ENCODE peak calls at places on chromosome 22, in four cellular contexts. One of them, this sample, is unnamed.

GRCh38 chr22:50119169-50119767 is 29.5 kb downstream of the MOV10L1 start:
- DNase-seq in AG10803: no peak
- DNase-seq in thoracic aorta: no peak
- DNase-seq in A549: no peak
- DNase-seq in this sample: no peak

GRCh38 chr22:44340271-44341239 is 27.8 kb upstream of the SHISAL1 start:
- DNase-seq in AG10803: no peak
- DNase-seq in thoracic aorta: no peak
- DNase-seq in A549: no peak
- DNase-seq in this sample: no peak

GRCh38 chr22:46077669-46078099 is 72.6 kb upstream of the PPARA start:
- DNase-seq in AG10803: peak
- DNase-seq in thoracic aorta: no peak
- DNase-seq in A549: no peak
- DNase-seq in this sample: peak

GRCh38 chr22:35476341-35476740 is 64.3 kb upstream of the RASD2 start:
- DNase-seq in AG10803: no peak
- DNase-seq in thoracic aorta: no peak
- DNase-seq in A549: no peak
- DNase-seq in this sample: peak

GRCh38 chr22:46996595-46997310 is 234.3 kb downstream of the TBC1D22A start:
- DNase-seq in AG10803: no peak
- DNase-seq in thoracic aorta: no peak
- DNase-seq in A549: peak
- DNase-seq in this sample: peak

GRCh38 chr22:40436460-40437431 is 66.4 kb downstream of the SGSM3 start:
- DNase-seq in AG10803: peak
- DNase-seq in thoracic aorta: no peak
- DNase-seq in A549: peak
- DNase-seq in this sample: peak

GRCh38 chr22:41915035-41915782 is at the start of gene SHISA8:
- DNase-seq in AG10803: peak
- DNase-seq in thoracic aorta: no peak
- DNase-seq in A549: no peak
- DNase-seq in this sample: peak

GRCh38 chr22:37930270-37930951 is 23.0 kb downstream of the C22orf23 start:
- DNase-seq in AG10803: peak
- DNase-seq in thoracic aorta: no peak
- DNase-seq in A549: peak
- DNase-seq in this sample: peak

GRCh38 chr22:35397095-35397904 is 2.6 kb upstream of the MCM5 start:
- DNase-seq in AG10803: no peak
- DNase-seq in thoracic aorta: no peak
- DNase-seq in A549: no peak
- DNase-seq in this sample: peak

GRCh38 chr22:35835998-35836691 is 118.5 kb downstream of the APOL5 start:
- DNase-seq in AG10803: peak
- DNase-seq in thoracic aorta: no peak
- DNase-seq in A549: peak
- DNase-seq in this sample: peak

GRCh38 chr22:50503475-50504145 is 3.9 kb downstream of the LMF2 start:
- DNase-seq in AG10803: no peak
- DNase-seq in thoracic aorta: no peak
- DNase-seq in A549: no peak
- DNase-seq in this sample: no peak

GRCh38 chr22:33902073-33902472 is 18.2 kb downstream of the LARGE1 start:
- DNase-seq in AG10803: no peak
- DNase-seq in thoracic aorta: no peak
- DNase-seq in A549: no peak
- DNase-seq in this sample: peak

GRCh38 chr22:24407278-24407665 is 20.1 kb upstream of the ADORA2A start:
- DNase-seq in AG10803: no peak
- DNase-seq in thoracic aorta: no peak
- DNase-seq in A549: no peak
- DNase-seq in this sample: no peak

GRCh38 chr22:17988800-17989513 is 35.4 kb downstream of the MICAL3 start:
- DNase-seq in AG10803: no peak
- DNase-seq in thoracic aorta: no peak
- DNase-seq in A549: no peak
- DNase-seq in this sample: peak

GRCh38 chr22:46791201-46791731 is 28.8 kb downstream of the TBC1D22A start:
- DNase-seq in AG10803: peak
- DNase-seq in thoracic aorta: no peak
- DNase-seq in A549: no peak
- DNase-seq in this sample: peak

GRCh38 chr22:33919591-33920501 is at the start of gene LARGE1:
- DNase-seq in AG10803: peak
- DNase-seq in thoracic aorta: no peak
- DNase-seq in A549: peak
- DNase-seq in this sample: no peak

GRCh38 chr22:47053865-47054185 is 291.4 kb downstream of the TBC1D22A start:
- DNase-seq in AG10803: peak
- DNase-seq in thoracic aorta: no peak
- DNase-seq in A549: no peak
- DNase-seq in this sample: peak

GRCh38 chr22:33659423-33659822 is 260.9 kb downstream of the LARGE1 start:
- DNase-seq in AG10803: peak
- DNase-seq in thoracic aorta: no peak
- DNase-seq in A549: no peak
- DNase-seq in this sample: peak

GRCh38 chr22:37162221-37163095 is 12.7 kb upstream of the IL2RB start:
- DNase-seq in AG10803: no peak
- DNase-seq in thoracic aorta: no peak
- DNase-seq in A549: no peak
- DNase-seq in this sample: no peak

GRCh38 chr22:35177811-35178210 is 79.5 kb upstream of the HMGXB4 start:
- DNase-seq in AG10803: no peak
- DNase-seq in thoracic aorta: no peak
- DNase-seq in A549: no peak
- DNase-seq in this sample: no peak

GRCh38 chr22:40156001-40156516 is 21.7 kb upstream of the TNRC6B start:
- DNase-seq in AG10803: no peak
- DNase-seq in thoracic aorta: no peak
- DNase-seq in A549: peak
- DNase-seq in this sample: peak

GRCh38 chr22:49361164-49361563 is 466.5 kb downstream of the BRD1 start:
- DNase-seq in AG10803: no peak
- DNase-seq in thoracic aorta: no peak
- DNase-seq in A549: no peak
- DNase-seq in this sample: no peak

GRCh38 chr22:33105501-33105911 is 47.3 kb upstream of the SYN3 start:
- DNase-seq in AG10803: peak
- DNase-seq in thoracic aorta: no peak
- DNase-seq in A549: no peak
- DNase-seq in this sample: peak

DNA sequence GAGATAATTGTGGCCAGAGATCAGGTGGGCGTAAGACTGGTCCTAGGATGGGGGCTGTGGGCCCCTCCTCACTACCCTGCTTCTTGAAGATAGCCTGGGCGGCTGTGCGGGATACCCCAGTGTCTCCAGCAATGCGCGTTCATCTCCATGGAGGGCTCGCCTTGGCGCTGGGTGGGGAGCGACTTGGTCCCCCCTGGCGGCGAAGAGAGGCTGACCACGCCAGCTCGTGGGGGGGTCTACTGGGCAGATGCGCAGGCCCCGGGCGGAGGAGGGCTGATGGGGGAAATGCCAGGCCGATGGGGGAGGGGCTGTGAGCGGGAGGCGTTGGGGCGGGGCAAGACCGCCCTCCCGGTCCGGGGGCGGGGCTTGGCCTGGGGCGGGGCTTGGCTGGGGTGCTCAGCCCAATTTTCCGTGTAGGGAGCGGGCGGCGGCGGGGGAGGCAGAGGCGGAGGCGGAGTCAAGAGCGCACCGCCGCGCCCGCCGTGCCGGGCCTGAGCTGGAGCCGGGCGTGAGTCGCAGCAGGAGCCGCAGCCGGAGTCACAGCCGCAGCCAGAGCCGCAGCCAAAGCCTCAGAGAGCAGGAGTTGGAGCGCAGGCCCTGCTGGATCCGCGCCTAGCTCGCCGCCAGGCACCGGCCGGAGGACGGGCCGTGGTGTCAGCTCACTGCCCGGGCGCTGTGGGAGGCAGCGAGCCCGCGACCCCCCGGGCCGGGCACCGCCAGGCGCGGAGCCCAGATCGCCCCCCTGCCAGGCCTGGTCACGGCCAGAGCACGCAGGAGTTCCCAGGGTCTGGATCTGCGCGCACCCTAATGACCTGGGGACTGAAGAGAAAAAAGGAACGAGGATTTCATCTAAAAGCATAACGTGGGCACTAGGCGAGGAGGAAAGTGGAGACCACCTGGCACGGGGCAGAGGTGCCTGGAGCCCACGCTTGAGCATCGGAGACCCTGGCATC is at the start of gene SLC35E4:
- DNase-seq in AG10803: peak
- DNase-seq in thoracic aorta: peak
- DNase-seq in A549: peak
- DNase-seq in this sample: peak
- TF ChIP-seq CTCF in AG10803: peak
- TF ChIP-seq CTCF in thoracic aorta: peak
- TF ChIP-seq CTCF in A549: no peak
- TF ChIP-seq CTCF in this sample: peak

GRCh38 chr22:39147335-39148023 is 5.0 kb downstream of the CBX7 start:
- DNase-seq in AG10803: no peak
- DNase-seq in thoracic aorta: no peak
- DNase-seq in A549: no peak
- DNase-seq in this sample: no peak

GRCh38 chr22:39148024-39148726 is 4.3 kb downstream of the CBX7 start:
- DNase-seq in AG10803: no peak
- DNase-seq in thoracic aorta: no peak
- DNase-seq in A549: no peak
- DNase-seq in this sample: no peak

GRCh38 chr22:39144101-39144815 is 8.2 kb downstream of the CBX7 start:
- DNase-seq in AG10803: peak
- DNase-seq in thoracic aorta: no peak
- DNase-seq in A549: no peak
- DNase-seq in this sample: peak

GRCh38 chr22:39148727-39149535 is 3.5 kb downstream of the CBX7 start:
- DNase-seq in AG10803: no peak
- DNase-seq in thoracic aorta: no peak
- DNase-seq in A549: no peak
- DNase-seq in this sample: no peak

DNA sequence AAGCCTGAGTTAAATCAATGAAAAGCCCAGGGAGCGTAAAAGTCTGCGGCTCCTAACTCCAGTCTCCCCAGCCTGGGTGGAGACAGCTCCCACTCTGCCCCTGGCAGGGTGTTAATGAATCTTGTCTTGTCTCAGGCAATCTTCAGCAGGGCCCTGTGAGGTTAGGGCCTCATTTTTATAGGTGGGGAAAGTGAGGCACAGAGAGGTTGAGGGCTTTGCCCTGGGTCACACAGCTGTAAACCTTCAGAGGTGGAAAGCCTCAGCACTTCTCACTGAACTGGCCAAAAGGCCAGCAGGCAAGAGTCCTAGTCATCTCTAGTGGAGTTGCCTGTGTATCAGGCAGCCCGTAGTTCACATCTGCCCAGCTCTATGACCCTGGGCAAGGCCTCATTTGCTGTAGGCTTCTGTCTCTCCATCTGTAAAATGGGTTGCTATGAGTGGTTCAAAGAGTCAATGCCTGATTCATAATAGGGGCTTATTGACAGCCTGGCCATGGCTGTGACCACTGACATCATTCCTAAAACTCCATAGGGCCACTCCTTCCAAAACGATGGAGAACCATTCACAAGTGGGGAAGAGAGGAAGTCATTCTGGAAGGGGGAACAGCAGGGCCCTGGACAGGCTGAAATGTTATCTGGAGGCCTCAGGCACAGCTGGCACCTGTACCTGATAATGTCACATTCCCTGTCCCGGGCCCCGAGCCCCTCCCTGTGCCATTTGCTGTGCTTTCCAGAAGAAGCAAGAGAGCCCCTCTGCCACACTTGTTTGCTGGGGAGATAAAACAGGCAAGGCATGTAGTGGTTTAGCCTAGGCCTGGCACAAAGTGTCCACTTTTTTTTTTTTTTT is 6.0 kb downstream of the CBX7 start:
- DNase-seq in AG10803: no peak
- DNase-seq in thoracic aorta: no peak
- DNase-seq in A549: no peak
- DNase-seq in this sample: no peak
- H3K4me3 ChIP-seq in AG10803: peak
- H3K4me3 ChIP-seq in thoracic aorta: peak
- H3K4me3 ChIP-seq in A549: peak
- H3K4me3 ChIP-seq in this sample: peak

GRCh38 chr22:20092477-20092854 is 12.4 kb downstream of the DGCR8 start:
- DNase-seq in AG10803: no peak
- DNase-seq in thoracic aorta: no peak
- DNase-seq in A549: no peak
- DNase-seq in this sample: no peak

GRCh38 chr22:20089977-20090729 is 10.1 kb downstream of the DGCR8 start:
- DNase-seq in AG10803: peak
- DNase-seq in thoracic aorta: no peak
- DNase-seq in A549: no peak
- DNase-seq in this sample: peak

GRCh38 chr22:20090730-20091240 is 10.7 kb downstream of the DGCR8 start:
- DNase-seq in AG10803: no peak
- DNase-seq in thoracic aorta: no peak
- DNase-seq in A549: no peak
- DNase-seq in this sample: no peak

GRCh38 chr22:20093437-20093836 is 13.4 kb downstream of the DGCR8 start:
- DNase-seq in AG10803: no peak
- DNase-seq in thoracic aorta: peak
- DNase-seq in A549: no peak
- DNase-seq in this sample: no peak

GRCh38 chr22:20091690-20092476 is 11.8 kb downstream of the DGCR8 start:
- DNase-seq in AG10803: no peak
- DNase-seq in thoracic aorta: no peak
- DNase-seq in A549: no peak
- DNase-seq in this sample: no peak
- TF ChIP-seq CTCF in AG10803: no peak
- TF ChIP-seq CTCF in thoracic aorta: no peak
- TF ChIP-seq CTCF in A549: no peak
- TF ChIP-seq CTCF in this sample: no peak

DNA sequence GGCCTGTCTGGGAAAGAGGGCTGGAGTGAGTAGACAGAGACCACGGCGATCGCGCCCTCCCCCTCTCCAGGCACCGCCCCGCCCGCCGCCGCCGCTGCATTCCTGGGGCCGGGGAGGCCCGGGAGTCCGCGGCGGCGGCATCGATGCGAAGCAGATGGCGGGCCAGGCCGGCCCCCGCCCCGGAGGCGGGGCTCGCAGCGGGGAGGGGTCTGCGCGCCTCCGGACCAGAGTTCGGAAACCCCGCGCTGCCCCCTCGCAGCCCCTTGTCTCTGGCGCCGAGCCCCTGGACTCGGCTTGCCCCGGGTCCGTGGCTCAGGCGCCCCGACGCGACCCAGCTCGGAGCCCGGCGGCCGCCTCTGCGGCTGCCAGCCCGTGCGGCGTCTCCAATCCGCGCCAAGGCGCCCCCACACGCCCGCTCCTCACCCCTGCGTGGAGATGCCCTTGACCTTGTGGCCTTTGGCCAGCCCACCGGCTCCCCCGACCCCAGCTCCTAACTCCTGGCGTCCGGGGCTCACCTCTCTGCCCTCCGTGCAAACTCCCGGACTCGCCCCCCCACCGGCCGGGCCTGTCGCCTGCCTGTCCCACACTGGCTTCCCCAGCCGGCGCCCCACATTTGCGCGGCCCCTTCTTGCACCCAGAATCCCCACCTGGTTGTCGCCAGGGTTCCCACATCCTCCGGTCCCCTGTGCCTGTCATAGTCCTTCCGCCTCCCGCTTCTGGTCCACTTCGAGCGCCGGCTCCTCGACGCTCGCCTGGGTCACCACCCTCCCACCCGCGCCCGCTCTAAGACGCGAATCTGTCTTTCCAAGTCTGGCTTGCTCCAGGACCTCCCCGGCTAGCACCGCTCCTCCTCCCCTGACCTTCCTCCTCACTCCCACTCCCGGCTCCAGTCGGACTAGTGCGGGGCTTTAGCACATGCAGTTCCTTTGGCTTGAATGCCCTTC is 1.0 kb downstream of the SCARF2 start:
- DNase-seq in AG10803: peak
- DNase-seq in thoracic aorta: no peak
- DNase-seq in A549: no peak
- DNase-seq in this sample: peak
- H3K4me3 ChIP-seq in AG10803: peak
- H3K4me3 ChIP-seq in thoracic aorta: peak
- H3K4me3 ChIP-seq in A549: no peak
- H3K4me3 ChIP-seq in this sample: peak

This sample was measured in fibroblast of villous mesenchyme.